ENCODE peak calls at places on chromosomes 2 and 18, in nine cellular contexts. F is effector memory CD8-positive, alpha-beta T cell; Z is HFFc6; P is NCI-H446 treated with DMSO at 0.1 percent for 48 hours; H is HEK293T; U is T-cell; S is thoracic aorta; G is AG04450; A is foreskin fibroblast. N is an unnamed sample.

GRCh38 chr2:15298769-15299168 is 262.4 kb downstream of the NBAS start:
- DNase-seq in F (no peak), Z (no peak), P (no peak), H (no peak), U (no peak), S (no peak), G (peak), A (peak), N (no peak)

GRCh38 chr18:35087726-35088125 is 46.5 kb downstream of the MAPRE2 start:
- DNase-seq in F (no peak), Z (no peak), P (no peak), H (no peak), U (no peak), S (no peak), G (no peak), A (no peak), N (no peak)

GRCh38 chr2:227322530-227323190 is 2.4 kb upstream of the MFF start:
- DNase-seq in F (no peak), Z (no peak), P (no peak), H (no peak), U (no peak), S (no peak), G (no peak), A (no peak), N (no peak)

GRCh38 chr2:2926858-2927175 is 450.8 kb downstream of the EIPR1 start:
- DNase-seq in F (no peak), Z (no peak), P (no peak), H (no peak), U (no peak), S (no peak), G (no peak), A (no peak), N (no peak)

GRCh38 chr2:67448648-67449047 is 51.5 kb downstream of the ETAA1 start:
- DNase-seq in F (no peak), Z (no peak), P (no peak), H (no peak), U (no peak), S (no peak), G (no peak), A (no peak), N (no peak)

GRCh38 chr2:191696001-191696400 is 18.1 kb downstream of the NABP1 start:
- DNase-seq in F (no peak), Z (peak), P (peak), H (no peak), U (no peak), S (no peak), G (peak), A (peak), N (no peak)

GRCh38 chr18:62878305-62878704 is 163.0 kb downstream of the PHLPP1 start:
- DNase-seq in F (no peak), Z (no peak), P (no peak), H (no peak), U (no peak), S (no peak), G (no peak), A (peak), N (no peak)

GRCh38 chr18:12837747-12838146 is 46.3 kb downstream of the PTPN2 start:
- DNase-seq in F (no peak), Z (no peak), P (no peak), H (no peak), U (no peak), S (no peak), G (no peak), A (peak), N (no peak)

GRCh38 chr2:224687156-224687555 is 29.0 kb downstream of the CCDC195 start:
- DNase-seq in F (no peak), Z (no peak), P (no peak), H (no peak), U (no peak), S (no peak), G (no peak), A (peak), N (no peak)

GRCh38 chr2:20190862-20191713 is 33.8 kb downstream of the SDC1 start:
- DNase-seq in F (no peak), Z (no peak), P (no peak), H (no peak), U (no peak), S (no peak), G (peak), A (peak), N (no peak)

GRCh38 chr2:148251993-148252392 is 231.1 kb downstream of the MBD5 start:
- DNase-seq in F (no peak), Z (no peak), P (no peak), H (no peak), U (no peak), S (no peak), G (no peak), A (no peak), N (no peak)

GRCh38 chr18:31512203-31512764 is 14.3 kb downstream of the DSG2 start:
- DNase-seq in F (no peak), Z (no peak), P (no peak), H (no peak), U (no peak), S (no peak), G (no peak), A (no peak), N (no peak)

GRCh38 chr18:78238404-78239089 is 741.1 kb upstream of the SALL3 start:
- DNase-seq in F (no peak), Z (no peak), P (no peak), H (no peak), U (no peak), S (no peak), G (no peak), A (no peak), N (no peak)

GRCh38 chr2:54497738-54498680 is 41.9 kb downstream of the SPTBN1 start:
- DNase-seq in F (no peak), Z (no peak), P (peak), H (peak), U (no peak), S (no peak), G (no peak), A (peak), N (no peak)

GRCh38 chr2:117917223-117917917 is 96.5 kb downstream of the CCDC93 start:
- DNase-seq in F (no peak), Z (peak), P (no peak), H (no peak), U (no peak), S (no peak), G (no peak), A (peak), N (no peak)

N was measured in HAP-1.